ENCODE peak calls at places on chromosome 11, in five cellular contexts. N is esophagus squamous epithelium; C is heart right ventricle; K is suprapubic skin; P is CD8-positive, alpha-beta memory T cell. M is an unnamed sample.

GRCh38 chr11:65560555-65561418 is 2.6 kb upstream of the LTBP3 start:
- DNase-seq in N (no peak), C (peak; percentile 58), P (no peak), K (no peak), M (peak; percentile 92)

GRCh38 chr11:108654994-108655631 is 9.8 kb upstream of the DDX10 start:
- DNase-seq in N (no peak), P (peak; percentile 10), C (peak; percentile 27), K (no peak), M (no peak)

GRCh38 chr11:121293276-121293569 is 652 bp downstream of the SC5D start:
- DNase-seq in N (no peak), K (no peak), P (no peak), C (no peak), M (no peak)

GRCh38 chr11:112085822-112086421 is 634 bp downstream of the TIMM8B start:
- DNase-seq in C (no peak), N (no peak), K (no peak), P (no peak), M (no peak)

GRCh38 chr11:100930185-100930778 is 199.3 kb downstream of the PGR start:
- DNase-seq in K (no peak), P (no peak), N (no peak), C (peak; percentile 11), M (no peak)

GRCh38 chr11:67374571-67375276 is 1.3 kb upstream of the CLCF1 start:
- DNase-seq in C (no peak), P (no peak), N (no peak), K (no peak), M (no peak)

GRCh38 chr11:133935551-133935910 is 21.2 kb downstream of the IGSF9B start:
- DNase-seq in P (no peak), C (no peak), N (no peak), K (no peak), M (no peak)

GRCh38 chr11:67311556-67312082 is 8.3 kb downstream of the SSH3 start:
- DNase-seq in N (no peak), C (no peak), K (peak; percentile 76), P (no peak), M (no peak)

GRCh38 chr11:129374081-129374992 is 1.3 kb upstream of the BARX2 start:
- DNase-seq in C (no peak), N (no peak), K (no peak), P (no peak), M (no peak)

GRCh38 chr11:128840783-128841182 is 26.3 kb downstream of the KCNJ1 start:
- DNase-seq in N (no peak), K (no peak), C (no peak), P (no peak), M (no peak)

GRCh38 chr11:129643031-129643721 is 172.5 kb upstream of the TMEM45B start:
- DNase-seq in K (no peak), P (no peak), N (no peak), C (no peak), M (no peak)

GRCh38 chr11:23406131-23406819 is 546.0 kb upstream of the CCDC179 start:
- DNase-seq in C (no peak), N (no peak), K (no peak), P (no peak), M (no peak)

GRCh38 chr11:129943036-129943435 is 47.7 kb upstream of the NFRKB start:
- DNase-seq in N (no peak), K (no peak), P (no peak), C (no peak), M (no peak)

GRCh38 chr11:71452354-71453020 is 516 bp upstream of the NADSYN1 start:
- DNase-seq in C (peak; percentile 46), N (no peak), P (peak; percentile 54), K (peak; percentile 79), M (no peak)

GRCh38 chr11:107744736-107745135 is 32.9 kb upstream of the SLN start:
- DNase-seq in P (no peak), C (no peak), N (no peak), K (no peak), M (no peak)

GRCh38 chr11:74388678-74389327 is 9.4 kb downstream of the PGM2L1 start:
- DNase-seq in N (no peak), K (no peak), C (peak; percentile 72), P (no peak), M (peak; percentile 25)

GRCh38 chr11:108895579-108896480 is 231.0 kb downstream of the DDX10 start:
- DNase-seq in K (no peak), C (no peak), N (no peak), P (no peak), M (peak; percentile 42)

GRCh38 chr11:79152511-79152910 is 288.3 kb downstream of the TENM4 start:
- DNase-seq in P (no peak), K (no peak), N (no peak), C (no peak), M (no peak)

GRCh38 chr11:117663826-117664225 is 133.2 kb downstream of the DSCAML1 start:
- DNase-seq in N (no peak), C (no peak), K (no peak), P (no peak), M (no peak)

GRCh38 chr11:35525501-35526175 is at the start of gene PAMR1:
- DNase-seq in C (peak; percentile 34), K (peak; percentile 81), N (no peak), P (no peak), M (peak; percentile 53)

GRCh38 chr11:123678246-123678645 is 23.8 kb upstream of the SCN3B start:
- DNase-seq in N (no peak), C (no peak), P (no peak), K (no peak), M (no peak)

GRCh38 chr11:17719940-17720795 is 797 bp downstream of the MYOD1 start:
- DNase-seq in C (no peak), P (no peak), K (no peak), N (no peak), M (no peak)

GRCh38 chr11:103591554-103591953 is 444.9 kb upstream of the DDI1 start:
- DNase-seq in K (no peak), C (no peak), P (no peak), N (no peak), M (no peak)

GRCh38 chr11:40417627-40418026 is 1041.8 kb downstream of the LRRC4C start:
- DNase-seq in C (no peak), K (no peak), N (no peak), P (no peak), M (no peak)

GRCh38 chr11:75655619-75656018 is 13.2 kb downstream of the MAP6 start:
- DNase-seq in C (no peak), K (no peak), P (no peak), N (no peak), M (no peak)

GRCh38 chr11:118117790-118118601 is 31.2 kb upstream of the SMIM35 start:
- DNase-seq in N (no peak), P (no peak), C (no peak), K (no peak), M (no peak)

GRCh38 chr11:67423466-67423865 is 4.8 kb upstream of the RPS6KB2 start:
- DNase-seq in P (no peak), K (no peak), N (no peak), C (no peak), M (no peak)

GRCh38 chr11:1650034-1650917 is 20.7 kb downstream of the KRTAP5-5 start:
- DNase-seq in P (no peak), C (no peak), K (peak; percentile 66), N (no peak), M (no peak)

GRCh38 chr11:334264-335033 is 13.8 kb upstream of the IFITM3 start:
- DNase-seq in N (no peak), C (no peak), P (no peak), K (no peak), M (no peak)

DNA sequence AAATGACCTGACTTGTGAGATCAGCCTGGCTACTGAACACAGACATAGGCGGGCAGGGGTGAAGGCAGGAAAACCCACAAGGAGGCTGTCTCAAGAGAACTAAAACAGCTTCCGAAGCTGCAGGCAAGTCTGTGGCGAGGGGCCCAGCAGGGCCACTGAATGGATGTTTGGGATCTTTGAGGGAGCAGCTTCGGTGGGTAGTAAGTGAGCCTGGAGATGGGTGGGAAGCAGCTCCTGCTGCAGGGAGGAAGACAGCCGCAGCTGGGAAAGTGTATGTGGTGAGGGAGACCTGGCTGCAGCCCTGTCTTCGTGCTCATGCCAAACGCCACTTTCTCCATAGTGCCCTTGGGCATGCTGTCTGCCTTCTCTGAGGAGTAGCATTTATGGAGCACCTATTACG is 3.4 kb downstream of the CCDC86 start:
- DNase-seq in P (no peak), N (no peak), K (no peak), C (no peak), M (no peak)
- H3K36me3 ChIP-seq in P (no peaks in the 10 kb centered on the region), N (peaks cover 29% of the 10 kb centered on the region), K (peaks cover 31% of the 10 kb centered on the region), C (peaks cover 8% of the 10 kb centered on the region), M (peaks cover 56% of the 10 kb centered on the region)

DNA sequence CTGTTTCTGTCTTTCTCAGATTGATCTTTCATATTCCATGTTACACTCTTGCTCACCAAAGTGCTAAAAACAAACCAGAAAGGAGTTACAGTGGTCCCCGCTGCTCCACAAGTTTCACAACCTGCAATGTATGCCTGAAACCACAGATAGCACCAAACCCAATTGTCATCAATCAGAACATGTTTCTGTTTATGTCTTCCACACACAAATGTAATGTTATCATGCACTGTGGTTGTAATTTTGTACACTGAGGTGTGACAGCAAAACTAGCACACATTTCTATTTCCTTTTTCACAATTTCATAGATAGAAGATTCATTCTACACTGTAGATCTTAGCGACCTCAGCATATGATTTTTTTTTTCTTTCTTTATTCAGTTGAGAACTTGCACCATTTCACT is 1045.9 kb upstream of the RAG2 start:
- DNase-seq in K (no peak), N (no peak), C (no peak), P (no peak), M (no peak)
- H3K4me1 ChIP-seq in K (no peaks in the 10 kb centered on the region), N (no peaks in the 10 kb centered on the region), C (no peaks in the 10 kb centered on the region), P (no peaks in the 10 kb centered on the region), M (no peaks in the 10 kb centered on the region)

GRCh38 chr11:95802806-95803205 is 12.5 kb downstream of the CEP57 start:
- DNase-seq in N (no peak), K (no peak), C (no peak), P (no peak), M (no peak)
- H3K36me3 ChIP-seq in N (no peaks in the 10 kb centered on the region), K (peaks cover 22% of the 10 kb centered on the region), C (no peaks in the 10 kb centered on the region), P (peaks cover 5% of the 10 kb centered on the region), M (peaks cover 5% of the 10 kb centered on the region)

DNA sequence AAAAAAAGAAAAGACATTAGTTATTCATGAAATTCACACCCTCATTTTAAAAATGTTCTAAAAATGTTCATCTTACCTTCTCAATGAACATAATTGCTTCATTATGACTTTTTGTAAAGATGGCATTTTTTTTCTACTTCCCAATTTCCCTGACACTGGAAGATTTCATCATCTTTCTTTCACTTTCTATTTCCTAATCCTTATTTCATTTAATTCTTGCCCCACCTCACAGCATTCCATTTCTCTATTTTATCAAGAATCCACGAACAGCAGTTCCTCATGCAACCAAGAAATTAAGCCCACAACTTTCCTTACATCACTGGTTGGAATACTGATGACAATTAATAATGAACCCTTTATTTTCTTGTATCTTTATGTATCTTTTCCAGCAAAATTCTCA is 1.9 kb downstream of the PATL1 start:
- DNase-seq in C (no peak), N (no peak), P (no peak), K (no peak), M (no peak)
- H3K4me1 ChIP-seq in C (peaks cover 37% of the 10 kb centered on the region), N (peaks cover 13% of the 10 kb centered on the region), P (peaks cover 23% of the 10 kb centered on the region), K (peaks cover 32% of the 10 kb centered on the region), M (peaks cover 19% of the 10 kb centered on the region)

GRCh38 chr11:20117291-20117690 is 43.0 kb downstream of the DBX1 start:
- DNase-seq in N (no peak), P (no peak), C (no peak), K (no peak), M (no peak)
- H3K36me3 ChIP-seq in N (peaks cover 8% of the 10 kb centered on the region), P (no peaks in the 10 kb centered on the region), C (no peaks in the 10 kb centered on the region), K (peaks cover 27% of the 10 kb centered on the region), M (peaks cover 2% of the 10 kb centered on the region)